ENCODE peak calls at places on chromosomes 6 and 20, in six cellular contexts. One of them, this sample, is unnamed.
A peak's percentile ranks its signal among the peaks of the same experiment; 100 is the strongest.

GRCh38 chr20:45419188-45420091 is 3.5 kb downstream of the PIGT start:
- DNase-seq in renal cortical epithelial cell: peak; percentile 98
- DNase-seq in BJ: peak; percentile 62
- DNase-seq in caudate nucleus: no peak
- DNase-seq in breast epithelium: peak; percentile 79
- DNase-seq in endodermal cell: no peak
- DNase-seq in this sample: no peak

GRCh38 chr6:110524305-110524704 is 47.9 kb upstream of the SLC22A16 start:
- DNase-seq in renal cortical epithelial cell: peak; percentile 52
- DNase-seq in BJ: no peak
- DNase-seq in caudate nucleus: no peak
- DNase-seq in breast epithelium: no peak
- DNase-seq in endodermal cell: no peak
- DNase-seq in this sample: no peak

GRCh38 chr6:42361036-42361435 is 90.7 kb downstream of the TRERF1 start:
- DNase-seq in renal cortical epithelial cell: no peak
- DNase-seq in BJ: no peak
- DNase-seq in caudate nucleus: no peak
- DNase-seq in breast epithelium: no peak
- DNase-seq in endodermal cell: no peak
- DNase-seq in this sample: no peak

GRCh38 chr6:108872001-108872974 is 24.1 kb downstream of the ARMC2 start:
- DNase-seq in renal cortical epithelial cell: no peak
- DNase-seq in BJ: no peak
- DNase-seq in caudate nucleus: no peak
- DNase-seq in breast epithelium: no peak
- DNase-seq in endodermal cell: no peak
- DNase-seq in this sample: no peak

GRCh38 chr6:2471474-2471873 is 226.1 kb upstream of the GMDS start:
- DNase-seq in renal cortical epithelial cell: no peak
- DNase-seq in BJ: no peak
- DNase-seq in caudate nucleus: no peak
- DNase-seq in breast epithelium: no peak
- DNase-seq in endodermal cell: no peak
- DNase-seq in this sample: no peak

GRCh38 chr6:19329078-19329477 is 508.1 kb upstream of the ID4 start:
- DNase-seq in renal cortical epithelial cell: peak; percentile 54
- DNase-seq in BJ: no peak
- DNase-seq in caudate nucleus: no peak
- DNase-seq in breast epithelium: no peak
- DNase-seq in endodermal cell: no peak
- DNase-seq in this sample: no peak

GRCh38 chr6:38760097-38760496 is 45.0 kb downstream of the DNAH8 start:
- DNase-seq in renal cortical epithelial cell: no peak
- DNase-seq in BJ: no peak
- DNase-seq in caudate nucleus: no peak
- DNase-seq in breast epithelium: no peak
- DNase-seq in endodermal cell: no peak
- DNase-seq in this sample: no peak

GRCh38 chr6:139109558-139109957 is 25.3 kb upstream of the HECA start:
- DNase-seq in renal cortical epithelial cell: peak; percentile 27
- DNase-seq in BJ: no peak
- DNase-seq in caudate nucleus: no peak
- DNase-seq in breast epithelium: no peak
- DNase-seq in endodermal cell: peak; percentile 81
- DNase-seq in this sample: no peak

GRCh38 chr6:105646391-105646867 is 243.5 kb upstream of the PREP start:
- DNase-seq in renal cortical epithelial cell: peak; percentile 61
- DNase-seq in BJ: no peak
- DNase-seq in caudate nucleus: no peak
- DNase-seq in breast epithelium: no peak
- DNase-seq in endodermal cell: no peak
- DNase-seq in this sample: no peak

GRCh38 chr6:91155129-91155528 is 568.3 kb upstream of the MAP3K7 start:
- DNase-seq in renal cortical epithelial cell: no peak
- DNase-seq in BJ: no peak
- DNase-seq in caudate nucleus: no peak
- DNase-seq in breast epithelium: no peak
- DNase-seq in endodermal cell: peak; percentile 57
- DNase-seq in this sample: no peak

GRCh38 chr20:45300961-45301360 is 5.7 kb upstream of the RBPJL start:
- DNase-seq in renal cortical epithelial cell: no peak
- DNase-seq in BJ: no peak
- DNase-seq in caudate nucleus: no peak
- DNase-seq in breast epithelium: no peak
- DNase-seq in endodermal cell: peak; percentile 96
- DNase-seq in this sample: no peak

GRCh38 chr6:110528051-110528929 is 51.9 kb upstream of the SLC22A16 start:
- DNase-seq in renal cortical epithelial cell: peak; percentile 97
- DNase-seq in BJ: peak; percentile 96
- DNase-seq in caudate nucleus: no peak
- DNase-seq in breast epithelium: peak; percentile 27
- DNase-seq in endodermal cell: peak; percentile 71
- DNase-seq in this sample: peak; percentile 72

GRCh38 chr6:139124887-139125672 is 9.8 kb upstream of the HECA start:
- DNase-seq in renal cortical epithelial cell: peak; percentile 60
- DNase-seq in BJ: no peak
- DNase-seq in caudate nucleus: no peak
- DNase-seq in breast epithelium: no peak
- DNase-seq in endodermal cell: peak; percentile 71
- DNase-seq in this sample: peak; percentile 75

GRCh38 chr6:134003542-134003951 is 48.9 kb downstream of the SLC2A12 start:
- DNase-seq in renal cortical epithelial cell: no peak
- DNase-seq in BJ: no peak
- DNase-seq in caudate nucleus: no peak
- DNase-seq in breast epithelium: no peak
- DNase-seq in endodermal cell: no peak
- DNase-seq in this sample: no peak

GRCh38 chr20:51680067-51680749 is 88.0 kb downstream of the ATP9A start:
- DNase-seq in renal cortical epithelial cell: no peak
- DNase-seq in BJ: no peak
- DNase-seq in caudate nucleus: no peak
- DNase-seq in breast epithelium: no peak
- DNase-seq in endodermal cell: no peak
- DNase-seq in this sample: no peak

GRCh38 chr6:109406196-109406595 is 23.9 kb upstream of the CD164 start:
- DNase-seq in renal cortical epithelial cell: peak; percentile 56
- DNase-seq in BJ: no peak
- DNase-seq in caudate nucleus: no peak
- DNase-seq in breast epithelium: no peak
- DNase-seq in endodermal cell: no peak
- DNase-seq in this sample: no peak

GRCh38 chr6:159522877-159523547 is 170.0 kb downstream of the SOD2 start:
- DNase-seq in renal cortical epithelial cell: no peak
- DNase-seq in BJ: no peak
- DNase-seq in caudate nucleus: no peak
- DNase-seq in breast epithelium: no peak
- DNase-seq in endodermal cell: no peak
- DNase-seq in this sample: no peak

GRCh38 chr6:28209753-28210535 is 15.1 kb upstream of the ZSCAN9 start:
- DNase-seq in renal cortical epithelial cell: no peak
- DNase-seq in BJ: no peak
- DNase-seq in caudate nucleus: no peak
- DNase-seq in breast epithelium: no peak
- DNase-seq in endodermal cell: no peak
- DNase-seq in this sample: no peak

GRCh38 chr6:113873043-113873667 is 16.0 kb downstream of the MARCKS start:
- DNase-seq in renal cortical epithelial cell: peak; percentile 53
- DNase-seq in BJ: no peak
- DNase-seq in caudate nucleus: peak; percentile 2
- DNase-seq in breast epithelium: no peak
- DNase-seq in endodermal cell: no peak
- DNase-seq in this sample: peak; percentile 72

GRCh38 chr20:58447733-58448391 is 58.8 kb downstream of the VAPB start:
- DNase-seq in renal cortical epithelial cell: peak; percentile 51
- DNase-seq in BJ: no peak
- DNase-seq in caudate nucleus: peak; percentile 12
- DNase-seq in breast epithelium: no peak
- DNase-seq in endodermal cell: peak; percentile 91
- DNase-seq in this sample: no peak

GRCh38 chr6:35400901-35401311 is 51.2 kb upstream of the FANCE start:
- DNase-seq in renal cortical epithelial cell: peak; percentile 92
- DNase-seq in BJ: no peak
- DNase-seq in caudate nucleus: no peak
- DNase-seq in breast epithelium: no peak
- DNase-seq in endodermal cell: no peak
- DNase-seq in this sample: no peak

GRCh38 chr6:25251426-25251825 is 27.7 kb upstream of the CARMIL1 start:
- DNase-seq in renal cortical epithelial cell: no peak
- DNase-seq in BJ: no peak
- DNase-seq in caudate nucleus: no peak
- DNase-seq in breast epithelium: no peak
- DNase-seq in endodermal cell: no peak
- DNase-seq in this sample: no peak

GRCh38 chr6:45420909-45421699 is 43.4 kb upstream of the SUPT3H start:
- DNase-seq in renal cortical epithelial cell: no peak
- DNase-seq in BJ: no peak
- DNase-seq in caudate nucleus: no peak
- DNase-seq in breast epithelium: no peak
- DNase-seq in endodermal cell: no peak
- DNase-seq in this sample: no peak

GRCh38 chr20:49248301-49248700 is 29.1 kb downstream of the DDX27 start:
- DNase-seq in renal cortical epithelial cell: no peak
- DNase-seq in BJ: no peak
- DNase-seq in caudate nucleus: no peak
- DNase-seq in breast epithelium: no peak
- DNase-seq in endodermal cell: no peak
- DNase-seq in this sample: no peak

GRCh38 chr20:53642196-53643030 is 48.8 kb upstream of the ZNF217 start:
- DNase-seq in renal cortical epithelial cell: peak; percentile 80
- DNase-seq in BJ: peak; percentile 52
- DNase-seq in caudate nucleus: no peak
- DNase-seq in breast epithelium: peak; percentile 54
- DNase-seq in endodermal cell: peak; percentile 59
- DNase-seq in this sample: no peak

GRCh38 chr6:132304891-132305305 is 96.4 kb downstream of the MOXD1 start:
- DNase-seq in renal cortical epithelial cell: no peak
- DNase-seq in BJ: no peak
- DNase-seq in caudate nucleus: no peak
- DNase-seq in breast epithelium: no peak
- DNase-seq in endodermal cell: no peak
- DNase-seq in this sample: no peak

GRCh38 chr6:150764638-150765456 is 100.7 kb upstream of the MTHFD1L start:
- DNase-seq in renal cortical epithelial cell: no peak
- DNase-seq in BJ: no peak
- DNase-seq in caudate nucleus: no peak
- DNase-seq in breast epithelium: no peak
- DNase-seq in endodermal cell: no peak
- DNase-seq in this sample: no peak

GRCh38 chr20:63160641-63161175 is 55.2 kb downstream of the YTHDF1 start:
- DNase-seq in renal cortical epithelial cell: no peak
- DNase-seq in BJ: no peak
- DNase-seq in caudate nucleus: no peak
- DNase-seq in breast epithelium: no peak
- DNase-seq in endodermal cell: no peak
- DNase-seq in this sample: no peak

GRCh38 chr20:13533946-13534345 is 104.8 kb downstream of the TASP1 start:
- DNase-seq in renal cortical epithelial cell: peak; percentile 21
- DNase-seq in BJ: no peak
- DNase-seq in caudate nucleus: no peak
- DNase-seq in breast epithelium: no peak
- DNase-seq in endodermal cell: no peak
- DNase-seq in this sample: no peak

GRCh38 chr20:17542993-17543412 is 11.8 kb upstream of the BFSP1 start:
- DNase-seq in renal cortical epithelial cell: peak; percentile 57
- DNase-seq in BJ: peak; percentile 94
- DNase-seq in caudate nucleus: no peak
- DNase-seq in breast epithelium: no peak
- DNase-seq in endodermal cell: no peak
- DNase-seq in this sample: no peak

GRCh38 chr20:32582659-32583580 is 2.2 kb downstream of the NOL4L start:
- DNase-seq in renal cortical epithelial cell: no peak
- DNase-seq in BJ: no peak
- DNase-seq in caudate nucleus: no peak
- DNase-seq in breast epithelium: no peak
- DNase-seq in endodermal cell: peak; percentile 84
- DNase-seq in this sample: no peak

GRCh38 chr20:36493013-36493800 is 48.1 kb upstream of the MYL9 start:
- DNase-seq in renal cortical epithelial cell: no peak
- DNase-seq in BJ: no peak
- DNase-seq in caudate nucleus: no peak
- DNase-seq in breast epithelium: no peak
- DNase-seq in endodermal cell: peak; percentile 84
- DNase-seq in this sample: no peak

GRCh38 chr20:47674145-47674544 is 111.1 kb downstream of the SULF2 start:
- DNase-seq in renal cortical epithelial cell: no peak
- DNase-seq in BJ: no peak
- DNase-seq in caudate nucleus: no peak
- DNase-seq in breast epithelium: no peak
- DNase-seq in endodermal cell: no peak
- DNase-seq in this sample: no peak

GRCh38 chr6:107114872-107115694 is at the start of gene BEND3:
- DNase-seq in renal cortical epithelial cell: no peak
- DNase-seq in BJ: no peak
- DNase-seq in caudate nucleus: no peak
- DNase-seq in breast epithelium: no peak
- DNase-seq in endodermal cell: peak; percentile 81
- DNase-seq in this sample: no peak

GRCh38 chr6:8983202-8983688 is 547.9 kb upstream of the SLC35B3 start:
- DNase-seq in renal cortical epithelial cell: peak; percentile 26
- DNase-seq in BJ: peak; percentile 12
- DNase-seq in caudate nucleus: peak; percentile 13
- DNase-seq in breast epithelium: peak; percentile 38
- DNase-seq in endodermal cell: peak; percentile 94
- DNase-seq in this sample: no peak

GRCh38 chr6:116764961-116765841 is at the start of gene FAM162B:
- DNase-seq in renal cortical epithelial cell: no peak
- DNase-seq in BJ: no peak
- DNase-seq in caudate nucleus: no peak
- DNase-seq in breast epithelium: no peak
- DNase-seq in endodermal cell: peak; percentile 85
- DNase-seq in this sample: no peak

This sample was measured in ascending aorta.